ENCODE peak calls at places on chromosomes 1 and 21, in six cellular contexts. One of them, this sample, is unnamed.

GRCh38 chr21:26591543-26591942 is 18.5 kb upstream of the CYYR1 start:
- DNase-seq in neuronal stem cell: no peak
- DNase-seq in IMR-90: no peak
- DNase-seq in H1: no peak
- DNase-seq in trophoblast cell: no peak
- DNase-seq in H9: no peak
- DNase-seq in this sample: no peak

GRCh38 chr1:232369451-232369850 is 260.5 kb downstream of the SIPA1L2 start:
- DNase-seq in H1: no peak
- DNase-seq in neuronal stem cell: no peak
- DNase-seq in trophoblast cell: no peak
- DNase-seq in H9: no peak
- DNase-seq in IMR-90: no peak
- DNase-seq in this sample: peak; percentile 39

GRCh38 chr1:231315887-231316286 is 21.8 kb downstream of the EXOC8 start:
- DNase-seq in IMR-90: peak; percentile 9
- DNase-seq in H9: peak; percentile 83
- DNase-seq in neuronal stem cell: peak; percentile 12
- DNase-seq in trophoblast cell: peak; percentile 38
- DNase-seq in H1: peak; percentile 81
- DNase-seq in this sample: peak; percentile 34

GRCh38 chr1:151715726-151716404 is 738 bp downstream of the CELF3 start:
- DNase-seq in H1: peak; percentile 82
- DNase-seq in neuronal stem cell: peak; percentile 61
- DNase-seq in H9: peak; percentile 78
- DNase-seq in IMR-90: no peak
- DNase-seq in trophoblast cell: no peak
- DNase-seq in this sample: no peak

GRCh38 chr1:32893198-32894018 is 7.1 kb downstream of the HPCA start:
- DNase-seq in H1: peak; percentile 83
- DNase-seq in IMR-90: peak; percentile 20
- DNase-seq in neuronal stem cell: peak; percentile 68
- DNase-seq in H9: peak; percentile 73
- DNase-seq in trophoblast cell: no peak
- DNase-seq in this sample: no peak

GRCh38 chr1:220318673-220319072 is 46.4 kb upstream of the RAB3GAP2 start:
- DNase-seq in H1: no peak
- DNase-seq in neuronal stem cell: no peak
- DNase-seq in H9: no peak
- DNase-seq in trophoblast cell: no peak
- DNase-seq in IMR-90: no peak
- DNase-seq in this sample: no peak

GRCh38 chr1:235199441-235199840 is 38.4 kb upstream of the RBM34 start:
- DNase-seq in trophoblast cell: no peak
- DNase-seq in H9: peak; percentile 65
- DNase-seq in neuronal stem cell: peak; percentile 39
- DNase-seq in IMR-90: peak; percentile 33
- DNase-seq in H1: no peak
- DNase-seq in this sample: peak; percentile 53

GRCh38 chr1:245467804-245468203 is 313.0 kb downstream of the KIF26B start:
- DNase-seq in neuronal stem cell: no peak
- DNase-seq in H9: no peak
- DNase-seq in IMR-90: no peak
- DNase-seq in H1: no peak
- DNase-seq in trophoblast cell: no peak
- DNase-seq in this sample: no peak

GRCh38 chr1:220007438-220007837 is 38.9 kb downstream of the EPRS1 start:
- DNase-seq in H9: no peak
- DNase-seq in IMR-90: peak; percentile 71
- DNase-seq in trophoblast cell: no peak
- DNase-seq in H1: no peak
- DNase-seq in neuronal stem cell: no peak
- DNase-seq in this sample: no peak

GRCh38 chr1:234942869-234943501 is 185.7 kb downstream of the TOMM20 start:
- DNase-seq in H1: no peak
- DNase-seq in H9: no peak
- DNase-seq in trophoblast cell: no peak
- DNase-seq in IMR-90: no peak
- DNase-seq in neuronal stem cell: no peak
- DNase-seq in this sample: no peak

GRCh38 chr21:44401386-44402160 is 48.2 kb downstream of the TRPM2 start:
- DNase-seq in H1: no peak
- DNase-seq in H9: no peak
- DNase-seq in neuronal stem cell: no peak
- DNase-seq in IMR-90: no peak
- DNase-seq in trophoblast cell: no peak
- DNase-seq in this sample: no peak

GRCh38 chr1:83098791-83099190 is 900.1 kb downstream of the TTLL7 start:
- DNase-seq in IMR-90: no peak
- DNase-seq in H9: no peak
- DNase-seq in neuronal stem cell: no peak
- DNase-seq in H1: no peak
- DNase-seq in trophoblast cell: no peak
- DNase-seq in this sample: no peak

GRCh38 chr1:98314591-98314990 is 346.9 kb upstream of the SNX7 start:
- DNase-seq in H1: no peak
- DNase-seq in neuronal stem cell: no peak
- DNase-seq in IMR-90: no peak
- DNase-seq in trophoblast cell: no peak
- DNase-seq in H9: no peak
- DNase-seq in this sample: no peak

GRCh38 chr1:229192851-229193250 is 78.1 kb upstream of the RAB4A start:
- DNase-seq in trophoblast cell: no peak
- DNase-seq in IMR-90: no peak
- DNase-seq in H9: no peak
- DNase-seq in H1: no peak
- DNase-seq in neuronal stem cell: no peak
- DNase-seq in this sample: no peak

GRCh38 chr1:156663178-156663577 is 14.0 kb downstream of the NES start:
- DNase-seq in H1: no peak
- DNase-seq in IMR-90: peak; percentile 79
- DNase-seq in H9: peak; percentile 61
- DNase-seq in neuronal stem cell: no peak
- DNase-seq in trophoblast cell: no peak
- DNase-seq in this sample: peak; percentile 68
- H2BK120ac ChIP-seq in H1: no peak overlapping the region
- H2BK120ac ChIP-seq in IMR-90: peak overlapping the region; percentile 96
- H2BK120ac ChIP-seq in H9: no peak overlapping the region
- H2BK120ac ChIP-seq in neuronal stem cell: no peak overlapping the region
- H2BK120ac ChIP-seq in trophoblast cell: peak overlapping the region; percentile 82
- H2BK120ac ChIP-seq in this sample: peak overlapping the region; percentile 83

GRCh38 chr1:162696286-162696862 is 64.1 kb downstream of the DDR2 start:
- DNase-seq in IMR-90: peak; percentile 93
- DNase-seq in H1: peak; percentile 67
- DNase-seq in neuronal stem cell: peak; percentile 89
- DNase-seq in trophoblast cell: no peak
- DNase-seq in H9: peak; percentile 93
- DNase-seq in this sample: peak; percentile 93

GRCh38 chr1:162695687-162696086 is 63.4 kb downstream of the DDR2 start:
- DNase-seq in H1: no peak
- DNase-seq in neuronal stem cell: peak; percentile 14
- DNase-seq in H9: no peak
- DNase-seq in IMR-90: no peak
- DNase-seq in trophoblast cell: no peak
- DNase-seq in this sample: no peak

GRCh38 chr1:162691999-162692575 is 59.8 kb downstream of the DDR2 start:
- DNase-seq in neuronal stem cell: no peak
- DNase-seq in IMR-90: no peak
- DNase-seq in H9: no peak
- DNase-seq in trophoblast cell: no peak
- DNase-seq in H1: no peak
- DNase-seq in this sample: no peak

GRCh38 chr1:162697140-162697895 is 65.1 kb downstream of the DDR2 start:
- DNase-seq in IMR-90: no peak
- DNase-seq in H9: no peak
- DNase-seq in neuronal stem cell: no peak
- DNase-seq in H1: no peak
- DNase-seq in trophoblast cell: no peak
- DNase-seq in this sample: no peak

GRCh38 chr1:162694911-162695310 is 62.6 kb downstream of the DDR2 start:
- DNase-seq in neuronal stem cell: no peak
- DNase-seq in H1: no peak
- DNase-seq in IMR-90: no peak
- DNase-seq in H9: no peak
- DNase-seq in trophoblast cell: no peak
- DNase-seq in this sample: no peak
- H3K14ac ChIP-seq in neuronal stem cell: no peak overlapping the region
- H3K14ac ChIP-seq in H1: no peak overlapping the region
- H3K14ac ChIP-seq in IMR-90: no peak overlapping the region
- H3K14ac ChIP-seq in H9: no peak overlapping the region
- H3K14ac ChIP-seq in trophoblast cell: no peak overlapping the region
- H3K14ac ChIP-seq in this sample: no peak overlapping the region

GRCh38 chr1:186375929-186376330 is 292 bp downstream of the ODR4 start:
- DNase-seq in neuronal stem cell: no peak
- DNase-seq in trophoblast cell: no peak
- DNase-seq in IMR-90: no peak
- DNase-seq in H1: no peak
- DNase-seq in H9: no peak
- DNase-seq in this sample: no peak

GRCh38 chr1:186375152-186375928 is at the start of the genes ODR4 and TPR:
- DNase-seq in neuronal stem cell: peak; percentile 99
- DNase-seq in H1: peak; percentile 95
- DNase-seq in IMR-90: peak; percentile 100
- DNase-seq in trophoblast cell: peak; percentile 97
- DNase-seq in H9: peak; percentile 98
- DNase-seq in this sample: peak; percentile 100

GRCh38 chr1:186374313-186375151 is 521 bp downstream of the TPR start:
- DNase-seq in neuronal stem cell: peak; percentile 11
- DNase-seq in trophoblast cell: peak; percentile 36
- DNase-seq in IMR-90: peak; percentile 25
- DNase-seq in H1: no peak
- DNase-seq in H9: no peak
- DNase-seq in this sample: peak; percentile 49
- H3K18ac ChIP-seq in neuronal stem cell: peak overlapping the region; percentile 82
- H3K18ac ChIP-seq in trophoblast cell: peak overlapping the region; percentile 60
- H3K18ac ChIP-seq in IMR-90: no peak overlapping the region
- H3K18ac ChIP-seq in H1: no peak overlapping the region
- H3K18ac ChIP-seq in H9: peak overlapping the region; percentile 61
- H3K18ac ChIP-seq in this sample: no peak overlapping the region

GRCh38 chr1:57621776-57622175 is 197.9 kb upstream of the DAB1 start:
- DNase-seq in H1: no peak
- DNase-seq in neuronal stem cell: no peak
- DNase-seq in IMR-90: no peak
- DNase-seq in H9: no peak
- DNase-seq in trophoblast cell: no peak
- DNase-seq in this sample: no peak

GRCh38 chr1:57620589-57620988 is 196.7 kb upstream of the DAB1 start:
- DNase-seq in trophoblast cell: no peak
- DNase-seq in neuronal stem cell: no peak
- DNase-seq in IMR-90: no peak
- DNase-seq in H1: no peak
- DNase-seq in H9: no peak
- DNase-seq in this sample: no peak

GRCh38 chr1:57623791-57624538 is 200.1 kb upstream of the DAB1 start:
- DNase-seq in IMR-90: no peak
- DNase-seq in trophoblast cell: no peak
- DNase-seq in H1: no peak
- DNase-seq in neuronal stem cell: no peak
- DNase-seq in H9: no peak
- DNase-seq in this sample: peak; percentile 12

GRCh38 chr1:57623039-57623790 is 199.4 kb upstream of the DAB1 start:
- DNase-seq in trophoblast cell: no peak
- DNase-seq in IMR-90: peak; percentile 22
- DNase-seq in H1: peak; percentile 51
- DNase-seq in neuronal stem cell: no peak
- DNase-seq in H9: peak; percentile 58
- DNase-seq in this sample: peak; percentile 32
- H2BK120ac ChIP-seq in trophoblast cell: no peak overlapping the region
- H2BK120ac ChIP-seq in IMR-90: peak overlapping the region; percentile 45
- H2BK120ac ChIP-seq in H1: no peak overlapping the region
- H2BK120ac ChIP-seq in neuronal stem cell: no peak overlapping the region
- H2BK120ac ChIP-seq in H9: no peak overlapping the region
- H2BK120ac ChIP-seq in this sample: no peak overlapping the region

GRCh38 chr21:39187141-39187540 is 3.9 kb upstream of the PSMG1 start:
- DNase-seq in H9: no peak
- DNase-seq in IMR-90: no peak
- DNase-seq in H1: no peak
- DNase-seq in trophoblast cell: no peak
- DNase-seq in neuronal stem cell: no peak
- DNase-seq in this sample: no peak

GRCh38 chr21:39188521-39189139 is 5.4 kb upstream of the PSMG1 start:
- DNase-seq in IMR-90: no peak
- DNase-seq in neuronal stem cell: no peak
- DNase-seq in H9: no peak
- DNase-seq in trophoblast cell: no peak
- DNase-seq in H1: no peak
- DNase-seq in this sample: no peak

GRCh38 chr21:39184050-39184980 is 1.1 kb upstream of the PSMG1 start:
- DNase-seq in neuronal stem cell: no peak
- DNase-seq in IMR-90: no peak
- DNase-seq in H9: no peak
- DNase-seq in trophoblast cell: no peak
- DNase-seq in H1: no peak
- DNase-seq in this sample: peak; percentile 33

GRCh38 chr21:39185157-39185556 is 1.9 kb upstream of the PSMG1 start:
- DNase-seq in H1: no peak
- DNase-seq in IMR-90: no peak
- DNase-seq in trophoblast cell: no peak
- DNase-seq in neuronal stem cell: no peak
- DNase-seq in H9: no peak
- DNase-seq in this sample: no peak

DNA sequence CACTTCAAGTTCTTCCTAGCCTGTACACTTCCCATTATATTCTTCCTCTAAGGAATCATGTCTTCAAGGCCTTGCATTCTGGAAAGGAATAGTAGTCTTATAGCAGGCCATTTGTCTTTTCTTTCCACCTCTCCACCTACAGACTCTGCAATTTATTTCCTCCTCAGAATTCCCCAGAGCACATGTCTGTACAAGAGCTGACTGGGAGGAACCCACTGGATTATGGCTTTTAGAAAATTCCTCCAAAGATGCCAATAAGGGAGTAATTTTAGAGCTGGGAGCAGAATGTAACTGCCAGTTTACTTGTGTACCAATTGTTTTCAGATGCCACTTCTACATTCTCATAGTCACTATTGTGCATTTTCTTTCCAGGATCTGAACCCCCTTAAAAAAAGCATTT is 3.4 kb upstream of the PSMG1 start:
- DNase-seq in neuronal stem cell: no peak
- DNase-seq in H9: no peak
- DNase-seq in H1: no peak
- DNase-seq in IMR-90: no peak
- DNase-seq in trophoblast cell: no peak
- DNase-seq in this sample: no peak
- H3K14ac ChIP-seq in neuronal stem cell: no peak overlapping the region
- H3K14ac ChIP-seq in H9: no peak overlapping the region
- H3K14ac ChIP-seq in H1: no peak overlapping the region
- H3K14ac ChIP-seq in IMR-90: no peak overlapping the region
- H3K14ac ChIP-seq in trophoblast cell: no peak overlapping the region
- H3K14ac ChIP-seq in this sample: no peak overlapping the region

DNA sequence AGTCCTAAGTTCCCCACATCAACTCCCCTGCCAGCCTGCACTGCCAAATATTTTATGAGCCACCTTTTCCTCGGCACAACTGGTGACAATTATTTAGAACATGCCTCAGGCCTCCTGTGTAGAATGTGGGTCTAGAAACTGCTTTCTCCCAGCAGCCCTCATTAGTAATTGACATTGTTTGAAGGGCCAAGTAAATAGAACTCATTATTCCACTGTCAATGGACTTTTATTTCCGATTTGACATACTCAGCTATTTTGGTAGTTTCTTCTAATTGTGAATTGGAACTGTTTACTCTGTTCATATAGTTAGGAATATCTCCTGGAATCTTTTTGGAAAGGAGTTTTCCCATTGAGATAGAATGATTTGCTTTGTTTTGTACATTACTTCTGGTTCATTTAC is 168.8 kb upstream of the L1TD1 start:
- DNase-seq in IMR-90: no peak
- DNase-seq in neuronal stem cell: peak; percentile 2
- DNase-seq in H1: no peak
- DNase-seq in H9: no peak
- DNase-seq in trophoblast cell: no peak
- DNase-seq in this sample: no peak
- H3K18ac ChIP-seq in IMR-90: no peak overlapping the region
- H3K18ac ChIP-seq in neuronal stem cell: no peak overlapping the region
- H3K18ac ChIP-seq in H1: no peak overlapping the region
- H3K18ac ChIP-seq in H9: no peak overlapping the region
- H3K18ac ChIP-seq in trophoblast cell: no peak overlapping the region
- H3K18ac ChIP-seq in this sample: no peak overlapping the region